ENCODE peak calls at places on chromosomes 13 and 19, in six cellular contexts. T is AG09319, P is sigmoid colon, S is PC-3, Z is bronchial epithelial cell, Q is Calu3. U is an unnamed sample.
A peak's percentile ranks its signal among the peaks of the same experiment; 100 is the strongest.

GRCh38 chr13:57627663-57628062 is 3.9 kb upstream of the PCDH17 start:
- DNase-seq in T (no peak), P (no peak), S (peak; percentile 41), Z (peak; percentile 39), Q (no peak), U (peak; percentile 46)

GRCh38 chr13:40318366-40318765 is 348.1 kb downstream of the FOXO1 start:
- DNase-seq in T (no peak), P (no peak), S (no peak), Z (peak; percentile 69), Q (peak; percentile 3), U (no peak)

GRCh38 chr13:82747948-82748347 is 1134.3 kb downstream of the SLITRK1 start:
- DNase-seq in T (peak; percentile 16), P (no peak), S (peak; percentile 14), Z (no peak), Q (no peak), U (no peak)

GRCh38 chr13:46622918-46623256 is 69.9 kb downstream of the LRCH1 start:
- DNase-seq in T (peak; percentile 63), P (peak; percentile 91), S (peak; percentile 25), Z (no peak), Q (no peak), U (no peak)

GRCh38 chr13:23656637-23657036 is 86.4 kb downstream of the TNFRSF19 start:
- DNase-seq in T (no peak), P (no peak), S (no peak), Z (peak; percentile 67), Q (no peak), U (peak; percentile 65)

GRCh38 chr13:45297456-45298205 is 43.4 kb downstream of the TPT1 start:
- DNase-seq in T (no peak), P (no peak), S (no peak), Z (no peak), Q (no peak), U (no peak)

GRCh38 chr13:51770681-51771417 is 33.1 kb downstream of the DHRS12 start:
- DNase-seq in T (no peak), P (no peak), S (no peak), Z (no peak), Q (no peak), U (no peak)

GRCh38 chr19:13289295-13289694 is 139.1 kb downstream of the IER2 start:
- DNase-seq in T (no peak), P (no peak), S (no peak), Z (no peak), Q (no peak), U (no peak)

GRCh38 chr13:33740134-33740538 is 77.8 kb upstream of the RFC3 start:
- DNase-seq in T (no peak), P (no peak), S (peak; percentile 52), Z (no peak), Q (no peak), U (no peak)

GRCh38 chr13:63853816-63854215 is 2438.2 kb upstream of the PCDH20 start:
- DNase-seq in T (no peak), P (no peak), S (no peak), Z (no peak), Q (no peak), U (no peak)

GRCh38 chr13:65719831-65720230 is 1510.3 kb downstream of the PCDH9 start:
- DNase-seq in T (no peak), P (no peak), S (no peak), Z (no peak), Q (no peak), U (no peak)

GRCh38 chr13:30569901-30570576 is 47.7 kb upstream of the USPL1 start:
- DNase-seq in T (peak; percentile 80), P (peak; percentile 73), S (peak; percentile 88), Z (peak; percentile 98), Q (no peak), U (no peak)

GRCh38 chr19:53809518-53810186 is 14.5 kb downstream of the NLRP12 start:
- DNase-seq in T (no peak), P (no peak), S (peak; percentile 17), Z (no peak), Q (no peak), U (no peak)

GRCh38 chr19:48480151-48480475 is 10.9 kb downstream of the CYTH2 start:
- DNase-seq in T (no peak), P (peak; percentile 89), S (no peak), Z (no peak), Q (no peak), U (no peak)

GRCh38 chr19:35549174-35549788 is 3.9 kb downstream of the TMEM147 start:
- DNase-seq in T (peak; percentile 11), P (no peak), S (peak; percentile 65), Z (peak; percentile 42), Q (peak; percentile 72), U (peak; percentile 83)

GRCh38 chr13:89486065-89486464 is 1814.9 kb downstream of the SLITRK5 start:
- DNase-seq in T (no peak), P (no peak), S (no peak), Z (no peak), Q (no peak), U (no peak)

GRCh38 chr19:3369337-3370213 is 3.2 kb downstream of the NFIC start:
- DNase-seq in T (no peak), P (peak; percentile 94), S (peak; percentile 59), Z (no peak), Q (no peak), U (peak; percentile 76)

GRCh38 chr19:12834418-12834943 is at the start of gene RTBDN:
- DNase-seq in T (no peak), P (no peak), S (peak; percentile 35), Z (no peak), Q (no peak), U (no peak)

GRCh38 chr13:94610475-94610874 is 8.8 kb downstream of the GPR180 start:
- DNase-seq in T (no peak), P (no peak), S (no peak), Z (no peak), Q (no peak), U (no peak)

GRCh38 chr13:42101821-42102580 is 53.6 kb downstream of the DGKH start:
- DNase-seq in T (no peak), P (no peak), S (no peak), Z (no peak), Q (no peak), U (no peak)

GRCh38 chr13:94917814-94918213 is 205.5 kb upstream of the SOX21 start:
- DNase-seq in T (no peak), P (no peak), S (peak; percentile 14), Z (peak; percentile 3), Q (no peak), U (no peak)

GRCh38 chr19:40303765-40304164 is 18.6 kb upstream of the AKT2 start:
- DNase-seq in T (no peak), P (no peak), S (no peak), Z (no peak), Q (no peak), U (no peak)

DNA sequence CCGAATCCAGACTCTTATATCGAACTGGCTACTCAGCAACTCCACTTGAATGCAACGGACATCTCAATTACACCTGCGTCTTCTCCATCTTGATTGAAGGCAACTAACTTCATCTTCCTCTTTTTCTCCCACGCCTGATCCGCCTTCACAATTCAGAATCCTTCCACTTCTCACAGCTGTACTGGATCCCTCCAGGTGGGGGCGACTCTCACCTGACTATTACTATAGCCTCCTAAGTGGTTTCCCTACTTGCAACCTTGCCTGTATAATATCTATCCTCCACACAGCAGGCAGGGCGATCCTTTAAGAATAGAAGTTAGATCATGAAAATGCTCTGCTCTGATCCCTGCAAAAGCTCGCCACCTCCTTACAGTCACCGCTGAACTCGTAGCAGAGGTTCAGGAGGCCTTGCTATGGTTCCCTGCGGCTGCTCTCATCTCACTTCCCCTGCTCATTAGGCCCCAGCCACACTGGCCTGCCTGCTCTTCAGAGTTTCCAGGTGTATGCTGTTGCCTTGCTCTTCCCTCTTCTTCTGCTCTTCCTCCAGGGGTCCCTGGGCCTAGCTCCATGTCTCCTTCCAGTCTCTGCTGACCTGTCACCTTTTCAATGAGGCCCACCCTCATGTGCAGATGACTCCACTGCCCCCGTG is 31.9 kb downstream of the RFXAP start:
- DNase-seq in T (no peak), P (no peak), S (no peak), Z (no peak), Q (peak; percentile 17), U (no peak)
- TF ChIP-seq CTCF in T (peak; percentile 24), P (no peak), S (peak; percentile 37), Z (peak; percentile 15), Q (no peak), U (no peak)

GRCh38 chr19:20513179-20513934 is 52.2 kb downstream of the ZNF737 start:
- DNase-seq in T (no peak), P (no peak), S (no peak), Z (no peak), Q (no peak), U (no peak)
- TF ChIP-seq CTCF in T (no peak), P (no peak), S (no peak), Z (no peak), Q (no peak), U (no peak)

DNA sequence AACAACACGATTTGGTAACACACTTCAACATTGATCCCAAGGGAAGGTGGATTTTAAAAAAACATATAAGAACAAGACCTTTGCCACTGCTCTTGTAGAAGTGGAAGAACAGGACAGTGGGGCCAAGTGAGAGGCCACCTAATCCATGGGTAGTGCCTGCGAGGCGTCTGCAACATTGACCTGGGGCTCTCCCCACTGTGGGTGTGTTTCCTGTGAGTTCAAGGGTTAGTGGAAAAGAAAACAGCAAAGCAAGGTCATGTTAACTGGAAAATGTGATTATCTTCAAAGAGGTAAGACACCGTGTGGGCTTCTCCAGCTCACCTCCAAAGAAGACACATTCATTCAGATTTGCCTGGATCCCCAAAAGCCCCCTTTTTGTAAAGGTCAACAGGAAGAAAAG is 327.0 kb downstream of the UQCRFS1 start:
- DNase-seq in T (no peak), P (no peak), S (no peak), Z (no peak), Q (no peak), U (no peak)
- TF ChIP-seq CTCF in T (no peak), P (no peak), S (no peak), Z (no peak), Q (no peak), U (no peak)

DNA sequence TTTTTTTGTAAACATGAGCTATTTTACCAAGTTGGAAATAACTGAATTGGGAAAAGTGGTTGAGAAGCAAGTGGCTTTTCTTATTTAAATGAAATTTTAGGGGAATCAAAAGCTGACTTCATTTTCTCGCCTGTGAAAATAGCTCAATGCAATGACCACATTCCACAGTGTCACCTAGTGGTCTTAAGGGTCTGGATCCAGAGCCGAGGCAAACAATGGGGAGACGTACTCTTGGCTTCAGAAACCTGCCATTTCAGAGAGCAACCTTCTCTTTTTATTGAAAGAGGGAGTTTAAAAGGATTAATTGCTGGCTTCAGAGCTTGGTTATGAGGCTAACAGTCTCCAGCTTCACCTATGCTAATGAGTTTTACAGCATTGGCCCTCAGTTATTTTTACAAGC is 39.7 kb upstream of the RXFP2 start:
- DNase-seq in T (no peak), P (no peak), S (no peak), Z (no peak), Q (no peak), U (no peak)
- TF ChIP-seq CTCF in T (no peak), P (no peak), S (no peak), Z (no peak), Q (no peak), U (no peak)

GRCh38 chr13:102401305-102401704 is 543 bp downstream of the FGF14 start:
- DNase-seq in T (no peak), P (no peak), S (no peak), Z (peak; percentile 18), Q (no peak), U (peak; percentile 31)

GRCh38 chr13:102401755-102402154 is at the start of gene FGF14:
- DNase-seq in T (no peak), P (no peak), S (no peak), Z (no peak), Q (no peak), U (no peak)

GRCh38 chr13:102400619-102401125 is 1.2 kb downstream of the FGF14 start:
- DNase-seq in T (no peak), P (no peak), S (no peak), Z (peak; percentile 23), Q (no peak), U (no peak)

GRCh38 chr13:102399791-102400618 is 1.8 kb downstream of the FGF14 start:
- DNase-seq in T (no peak), P (peak; percentile 65), S (no peak), Z (no peak), Q (peak; percentile 4), U (peak; percentile 39)

GRCh38 chr13:102402292-102402691 is 444 bp upstream of the FGF14 start:
- DNase-seq in T (no peak), P (peak; percentile 66), S (no peak), Z (peak; percentile 27), Q (no peak), U (peak; percentile 46)
- TF ChIP-seq CTCF in T (no peak), P (no peak), S (no peak), Z (no peak), Q (no peak), U (no peak)